ENCODE peak calls at places on chromosomes 7 and 10, in six cellular contexts. L is NCI-H226, P is GM12865, K is NCI-H345, E is NCI-H2029, I is T-helper 9 cell. F is an unnamed sample.

GRCh38 chr7:2006231-2006771 is 226.4 kb downstream of the MAD1L1 start:
- DNase-seq in K (no peak), I (no peak), P (no peak), L (no peak), E (no peak), F (no peak)

GRCh38 chr10:97179731-97180366 is 5.9 kb downstream of the SLIT1 start:
- DNase-seq in I (no peak), E (no peak), K (peak; percentile 51), L (no peak), P (no peak), F (no peak)

GRCh38 chr7:138565451-138566114 is 105.5 kb downstream of the TRIM24 start:
- DNase-seq in I (no peak), L (peak; percentile 38), P (peak; percentile 2), K (no peak), E (no peak), F (no peak)

GRCh38 chr10:15897282-15897681 is 37.0 kb upstream of the MINDY3 start:
- DNase-seq in E (no peak), I (no peak), K (no peak), L (no peak), P (no peak), F (no peak)

GRCh38 chr7:25951414-25952276 is 200.4 kb upstream of the NFE2L3 start:
- DNase-seq in L (no peak), P (no peak), K (peak; percentile 44), E (peak; percentile 91), I (no peak), F (no peak)

GRCh38 chr10:96670786-96671185 is 49.5 kb downstream of the PIK3AP1 start:
- DNase-seq in L (no peak), K (peak; percentile 87), P (peak; percentile 63), I (no peak), E (peak; percentile 85), F (no peak)

GRCh38 chr7:108335264-108335918 is 120.8 kb downstream of the NRCAM start:
- DNase-seq in E (peak; percentile 73), P (no peak), I (no peak), L (no peak), K (peak; percentile 81), F (no peak)

GRCh38 chr7:22108151-22108845 is 162.6 kb upstream of the CDCA7L start:
- DNase-seq in I (no peak), E (no peak), K (no peak), P (no peak), L (no peak), F (no peak)

GRCh38 chr10:125102821-125103220 is 57.5 kb downstream of the CTBP2 start:
- DNase-seq in E (no peak), L (no peak), P (no peak), I (no peak), K (no peak), F (no peak)

GRCh38 chr7:95411036-95411435 is 14.9 kb upstream of the PON3 start:
- DNase-seq in P (no peak), L (no peak), K (no peak), E (no peak), I (no peak), F (no peak)

GRCh38 chr10:132793871-132794849 is 8.2 kb upstream of the NKX6-2 start:
- DNase-seq in E (peak; percentile 10), L (no peak), I (no peak), P (no peak), K (peak; percentile 42), F (no peak)

GRCh38 chr7:151745090-151745638 is 131.8 kb downstream of the PRKAG2 start:
- DNase-seq in I (no peak), E (peak; percentile 50), K (no peak), L (peak; percentile 73), P (no peak), F (no peak)

GRCh38 chr7:17989546-17989945 is 38.1 kb downstream of the PRPS1L1 start:
- DNase-seq in K (no peak), E (no peak), I (no peak), L (peak; percentile 53), P (no peak), F (no peak)

GRCh38 chr7:90192876-90193765 is 18.4 kb upstream of the STEAP2 start:
- DNase-seq in I (no peak), L (no peak), E (no peak), P (no peak), K (no peak), F (no peak)

GRCh38 chr10:103854687-103855423 is 521 bp downstream of the SH3PXD2A start:
- DNase-seq in L (no peak), E (no peak), P (no peak), K (peak; percentile 27), I (no peak), F (no peak)

GRCh38 chr7:36601596-36601995 is 122.7 kb downstream of the AOAH start:
- DNase-seq in L (peak; percentile 39), K (no peak), I (no peak), P (no peak), E (no peak), F (no peak)

GRCh38 chr10:131946321-131946751 is 35.4 kb downstream of the BNIP3 start:
- DNase-seq in L (peak; percentile 62), P (no peak), I (no peak), K (no peak), E (no peak), F (no peak)

GRCh38 chr7:4797858-4798705 is 22.7 kb downstream of the AP5Z1 start:
- DNase-seq in K (no peak), I (peak; percentile 56), L (peak; percentile 30), P (peak; percentile 56), E (no peak), F (peak; percentile 50)

F was measured in CD8-positive, alpha-beta memory T cell.